ENCODE peak calls at places on chromosomes 4 and X, in four cellular contexts. I is GM12878, K is HepG2, M is K562. E is an unnamed sample.

GRCh38 chr4:77481856-77482255 is 123.8 kb upstream of the CXCL13 start:
- DNase-seq in I (no peak), K (no peak), M (no peak), E (no peak)

GRCh38 chr4:6332042-6332668 is 62.5 kb downstream of the WFS1 start:
- DNase-seq in I (no peak), K (no peak), M (peak), E (peak)

GRCh38 chr4:151548708-151549107 is 139.7 kb downstream of the FHIP1A start:
- DNase-seq in I (no peak), K (no peak), M (no peak), E (no peak)

GRCh38 chr4:4838602-4839470 is 20.6 kb upstream of the MSX1 start:
- DNase-seq in I (no peak), K (peak), M (no peak), E (no peak)

GRCh38 chr4:54872246-54872645 is 214.5 kb downstream of the KIT start:
- DNase-seq in I (no peak), K (no peak), M (no peak), E (no peak)

GRCh38 chrX:45266456-45266855 is 65.8 kb upstream of the DIPK2B start:
- DNase-seq in I (no peak), K (no peak), M (no peak), E (no peak)

GRCh38 chr4:14787894-14788293 is 214.4 kb upstream of the CPEB2 start:
- DNase-seq in I (no peak), K (no peak), M (no peak), E (peak)

GRCh38 chrX:125577479-125577878 is 257.8 kb downstream of the TEX13C start:
- DNase-seq in I (no peak), K (no peak), M (no peak), E (no peak)

GRCh38 chr4:95118507-95118906 is 360.8 kb downstream of the BMPR1B start:
- DNase-seq in I (no peak), K (no peak), M (no peak), E (no peak)

GRCh38 chrX:44843318-44843702 is 511 bp upstream of the DUSP21 start:
- DNase-seq in I (no peak), K (no peak), M (peak), E (no peak)

GRCh38 chr4:123060039-123060770 is 137.8 kb upstream of the NUDT6 start:
- DNase-seq in I (no peak), K (no peak), M (no peak), E (no peak)

GRCh38 chr4:73871911-73872310 is 2.7 kb downstream of the CXCL1 start:
- DNase-seq in I (no peak), K (no peak), M (no peak), E (no peak)

GRCh38 chr4:155207534-155208257 is 740 bp upstream of the NPY2R start:
- DNase-seq in I (no peak), K (no peak), M (no peak), E (peak)

DNA sequence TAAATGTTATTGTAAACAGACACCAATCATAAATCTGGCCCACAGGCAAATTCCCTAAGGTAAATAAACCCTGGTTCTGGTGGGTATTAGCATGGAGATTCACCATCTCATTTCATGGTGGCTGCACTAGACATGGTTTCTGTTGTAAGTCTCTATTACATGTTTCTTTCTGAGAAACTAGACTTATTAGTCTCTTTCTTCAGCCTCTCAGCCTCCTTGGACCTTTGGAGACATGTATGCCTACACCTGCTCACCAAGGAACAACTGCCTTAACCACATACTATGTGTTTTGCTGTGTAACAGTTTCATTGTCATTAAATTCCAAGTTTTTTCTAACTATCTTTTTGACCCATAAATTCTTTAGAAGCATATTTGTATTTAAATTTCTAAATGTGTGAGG is 13.1 kb downstream of the DDIT4L start:
- DNase-seq in I (no peak), K (no peak), M (no peak), E (no peak)
- TF ChIP-seq SP1 in I (no peak), K (no peak), M (no peak), E (no peak)

GRCh38 chrX:69305333-69306062 is 140.2 kb upstream of the PJA1 start:
- DNase-seq in I (no peak), K (no peak), M (no peak), E (no peak)
- TF ChIP-seq BHLHE40 in I (no peak), K (no peak), M (no peak), E (no peak)

GRCh38 chrX:65528705-65529340 is 5.8 kb downstream of the LAS1L start:
- DNase-seq in I (no peak), K (no peak), M (peak), E (peak)

GRCh38 chrX:65522739-65523372 is 11.7 kb downstream of the LAS1L start:
- DNase-seq in I (no peak), K (no peak), M (no peak), E (no peak)

GRCh38 chrX:65528293-65528692 is 6.3 kb downstream of the LAS1L start:
- DNase-seq in I (no peak), K (no peak), M (no peak), E (no peak)

GRCh38 chrX:65524139-65524538 is 10.4 kb downstream of the LAS1L start:
- DNase-seq in I (no peak), K (no peak), M (no peak), E (no peak)
- TF ChIP-seq SP1 in I (no peak), K (no peak), M (no peak), E (no peak)

GRCh38 chr4:8331567-8331955 is 62.0 kb downstream of the HTRA3 start:
- DNase-seq in I (no peak), K (no peak), M (no peak), E (no peak)
- TF ChIP-seq BHLHE40 in I (no peak), K (no peak), M (no peak), E (no peak)

DNA sequence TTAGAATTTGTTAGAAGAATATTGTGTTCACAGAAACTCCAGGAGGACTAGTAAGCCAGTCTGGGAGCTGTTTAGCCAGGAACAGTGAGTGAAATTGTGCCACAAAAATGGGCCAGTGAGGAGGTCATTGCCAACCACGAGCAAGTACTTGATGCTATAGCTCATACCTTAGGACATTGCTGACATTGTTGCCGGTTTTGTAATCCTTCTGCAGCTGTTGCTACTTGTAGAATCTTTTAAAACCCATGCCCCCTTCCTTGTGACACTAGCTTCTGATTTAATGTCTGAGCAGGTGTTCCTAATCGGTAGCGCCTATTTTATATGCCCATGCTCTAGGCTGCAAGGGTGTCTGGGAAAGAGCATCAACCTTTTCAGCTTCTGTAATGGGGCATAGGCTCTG is 2.5 kb downstream of the POLA1 start:
- DNase-seq in I (no peak), K (no peak), M (no peak), E (no peak)
- TF ChIP-seq SP1 in I (no peak), K (no peak), M (no peak), E (no peak)

DNA sequence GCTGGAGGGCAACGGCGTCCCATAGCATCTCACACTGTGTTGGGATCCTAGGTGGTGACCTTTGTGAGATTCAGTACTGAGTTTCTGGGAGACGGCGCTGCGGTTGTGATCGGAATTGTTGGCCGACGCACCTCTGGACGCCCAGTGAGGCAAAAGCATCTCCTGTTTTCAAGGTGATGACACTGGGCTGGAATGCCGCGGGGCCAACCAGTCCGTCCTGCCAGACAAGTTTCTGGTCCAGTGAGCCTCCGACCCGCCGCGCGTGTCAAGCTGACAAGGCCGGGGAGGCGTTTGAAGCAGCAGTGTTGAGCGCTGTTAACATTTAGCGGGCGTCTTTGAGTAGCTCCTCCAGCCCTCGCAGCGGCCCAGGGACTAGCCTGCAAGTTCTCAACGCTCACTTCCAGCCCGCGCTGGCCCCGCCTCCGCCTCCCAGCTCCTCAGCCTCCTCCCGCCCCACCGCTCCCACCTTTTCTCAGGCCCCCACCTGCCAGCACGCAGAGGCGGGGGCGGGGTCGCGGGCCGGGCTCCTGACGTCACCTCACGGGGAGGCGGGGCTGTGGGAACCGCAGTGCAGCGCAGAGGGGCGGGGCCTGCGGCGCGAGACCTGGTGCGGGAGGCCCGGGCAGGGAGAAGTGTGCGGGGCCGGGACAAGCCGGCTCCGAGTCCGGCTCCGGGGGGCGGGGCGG is 482 bp upstream of the CDS1 start:
- DNase-seq in I (no peak), K (peak), M (peak), E (peak)
- TF ChIP-seq BHLHE40 in I (no peak), K (peak), M (no peak), E (no peak)

GRCh38 chr4:88230953-88231835 is 53.2 kb downstream of the PPM1K start:
- DNase-seq in I (no peak), K (no peak), M (no peak), E (no peak)
- TF ChIP-seq SP1 in I (no peak), K (no peak), M (no peak), E (no peak)

DNA sequence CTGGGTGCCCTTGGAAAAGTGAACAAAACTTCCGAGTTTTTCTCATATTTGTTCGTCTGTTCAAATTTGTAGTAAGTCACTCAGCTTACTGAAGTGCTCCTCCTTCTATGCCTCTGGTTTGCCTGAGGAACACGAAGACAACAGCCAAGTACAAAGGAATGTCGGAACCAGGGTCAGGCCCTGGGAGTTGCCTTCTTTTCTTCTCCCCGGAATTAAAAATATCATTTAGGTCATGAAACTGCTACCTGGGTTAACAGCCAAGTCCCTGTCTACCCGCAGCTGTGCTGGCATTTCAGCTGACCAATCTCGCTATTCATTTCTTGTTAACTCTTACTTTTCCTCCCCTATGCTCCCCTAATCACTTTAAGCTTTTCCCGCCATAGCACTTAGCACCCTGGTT is 137.6 kb upstream of the TEX13D start:
- DNase-seq in I (no peak), K (no peak), M (no peak), E (no peak)
- TF ChIP-seq BHLHE40 in I (no peak), K (no peak), M (no peak), E (no peak)

E was measured in HEK293T.